ENCODE peak calls at places on chromosomes 6 and 20, in four cellular contexts. Z is HCT116, O is H1, Q is GM12878. A is an unnamed sample.

GRCh38 chr20:32858873-32859372 is at the start of gene EFCAB8:
- DNase-seq in Q (no peak), O (no peak), Z (no peak), A (no peak)

GRCh38 chr20:21355981-21356380 is 41.3 kb downstream of the NKX2-4 start:
- DNase-seq in Q (no peak), O (no peak), Z (no peak), A (no peak)

GRCh38 chr6:169950558-169950957 is 199.1 kb downstream of the ERMARD start:
- DNase-seq in O (no peak), Z (peak; percentile 32), Q (no peak), A (peak; percentile 74)

GRCh38 chr20:19885981-19886665 is 128.1 kb downstream of the RIN2 start:
- DNase-seq in Z (no peak), Q (no peak), O (no peak), A (no peak)

GRCh38 chr6:35487653-35488516 is 9.0 kb downstream of the TEAD3 start:
- DNase-seq in Z (no peak), Q (no peak), O (peak; percentile 53), A (peak; percentile 54)

GRCh38 chr20:4812641-4813075 is 90.9 kb downstream of the PRND start:
- DNase-seq in O (no peak), Q (no peak), Z (no peak), A (no peak)

GRCh38 chr6:136772685-136773472 is 19.4 kb downstream of the MAP3K5 start:
- DNase-seq in O (no peak), Q (peak; percentile 93), Z (no peak), A (no peak)

GRCh38 chr20:19890358-19891117 is 126.6 kb upstream of the NAA20 start:
- DNase-seq in Q (no peak), O (no peak), Z (no peak), A (no peak)

GRCh38 chr20:9256359-9256758 is 187.5 kb downstream of the PLCB4 start:
- DNase-seq in Z (no peak), O (no peak), Q (no peak), A (no peak)

GRCh38 chr6:108482559-108482958 is 78.2 kb upstream of the FOXO3 start:
- DNase-seq in Z (no peak), Q (no peak), O (no peak), A (no peak)

GRCh38 chr20:17730069-17730468 is 30.3 kb downstream of the BANF2 start:
- DNase-seq in O (no peak), Z (no peak), Q (no peak), A (no peak)

GRCh38 chr6:41846666-41847237 is 48.4 kb downstream of the USP49 start:
- DNase-seq in Q (peak; percentile 34), O (peak; percentile 77), Z (peak; percentile 68), A (peak; percentile 93)

GRCh38 chr20:45983279-45983743 is 11.3 kb upstream of the ZNF335 start:
- DNase-seq in O (no peak), Z (no peak), Q (no peak), A (no peak)

GRCh38 chr6:169669889-169670288 is 31.9 kb downstream of the WDR27 start:
- DNase-seq in Z (no peak), Q (no peak), O (no peak), A (no peak)

GRCh38 chr20:46286977-46287376 is 21.3 kb downstream of the CDH22 start:
- DNase-seq in Z (no peak), O (no peak), Q (no peak), A (no peak)

GRCh38 chr6:112253842-112254816 is at the start of gene LAMA4:
- DNase-seq in Q (no peak), O (peak; percentile 74), Z (no peak), A (peak; percentile 16)

GRCh38 chr6:53074347-53074746 is 9.1 kb downstream of the FBXO9 start:
- DNase-seq in Z (no peak), O (no peak), Q (no peak), A (no peak)

GRCh38 chr6:7673063-7673536 is 52.8 kb upstream of the BMP6 start:
- DNase-seq in Z (peak; percentile 50), O (peak; percentile 74), Q (no peak), A (no peak)

GRCh38 chr20:35539756-35540212 is 2.1 kb upstream of the ERGIC3 start:
- DNase-seq in Z (no peak), O (peak; percentile 72), Q (peak; percentile 70), A (no peak)

GRCh38 chr6:5851261-5851757 is 155.4 kb downstream of the NRN1 start:
- DNase-seq in Q (no peak), Z (no peak), O (peak; percentile 90), A (no peak)

DNA sequence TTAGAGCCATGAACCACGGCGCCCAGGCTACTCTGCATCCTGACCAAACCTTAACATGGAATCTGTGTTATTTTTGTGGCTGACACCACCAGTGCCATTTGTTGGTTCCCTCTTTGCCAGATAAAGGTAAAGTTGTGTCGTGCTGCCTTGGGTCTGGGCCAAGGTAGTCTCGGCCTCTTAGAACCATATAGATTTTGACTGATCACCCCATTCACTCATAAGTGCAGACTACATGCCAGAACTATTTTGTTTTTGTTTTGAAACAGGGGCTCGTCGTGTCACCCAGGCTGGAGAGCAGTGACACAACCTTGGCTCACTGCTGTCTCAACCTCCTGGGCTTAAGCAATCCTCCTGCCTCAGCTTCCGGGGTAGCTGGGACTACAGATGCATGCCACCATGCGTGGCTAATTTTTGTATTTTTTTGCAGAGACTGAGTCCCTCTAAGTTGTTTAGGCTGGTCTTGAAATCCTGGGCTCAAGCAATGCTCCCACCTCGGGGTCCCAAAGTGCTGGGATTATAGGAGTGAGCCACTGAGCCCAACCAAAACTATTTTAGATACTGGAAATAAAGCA is 19.2 kb upstream of the RIPOR3 start:
- DNase-seq in O (no peak), Q (no peak), Z (no peak), A (no peak)
- TF ChIP-seq JUND in O (no peak), Q (no peak), Z (no peak), A (no peak)

DNA sequence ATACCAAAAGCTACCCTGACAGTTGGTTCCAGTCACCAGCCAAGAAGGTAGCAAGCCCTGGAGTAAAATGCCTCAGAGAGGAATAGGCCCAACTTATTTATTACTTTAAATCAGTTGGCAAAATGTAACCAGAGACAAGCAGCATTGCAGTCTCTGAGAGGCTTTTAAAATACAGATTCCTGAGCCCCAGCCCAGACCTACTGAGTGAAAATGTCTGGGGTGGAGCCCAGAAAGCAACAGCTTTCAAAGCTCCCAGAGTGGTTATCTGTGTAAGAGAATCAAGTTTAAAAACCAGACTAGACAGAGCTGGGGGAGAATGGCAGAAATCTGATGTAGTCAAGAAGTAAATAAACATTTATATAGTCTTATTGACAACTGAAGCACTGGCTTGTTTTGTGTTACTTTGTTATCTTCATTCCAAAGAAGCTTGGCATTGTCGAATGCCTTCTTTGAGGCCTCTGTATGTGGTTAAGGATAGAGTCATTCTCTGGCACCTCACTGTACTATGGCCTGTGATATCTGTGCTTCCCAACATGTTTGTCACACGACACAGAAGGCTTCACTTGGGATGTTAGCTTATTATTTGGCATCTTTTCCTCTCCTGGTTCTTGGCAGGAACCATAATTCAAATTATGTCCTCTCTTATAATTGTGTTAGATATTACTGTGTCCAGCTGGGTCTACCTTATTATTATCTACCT is 313.5 kb downstream of the SLC35F1 start:
- DNase-seq in Q (no peak), Z (no peak), O (no peak), A (no peak)
- TF ChIP-seq JUND in Q (no peak), Z (no peak), O (no peak), A (no peak)

GRCh38 chr6:96345501-96345900 is 176.1 kb upstream of the UFL1 start:
- DNase-seq in Q (no peak), O (no peak), Z (no peak), A (no peak)
- TF ChIP-seq JUND in Q (no peak), O (no peak), Z (no peak), A (no peak)

DNA sequence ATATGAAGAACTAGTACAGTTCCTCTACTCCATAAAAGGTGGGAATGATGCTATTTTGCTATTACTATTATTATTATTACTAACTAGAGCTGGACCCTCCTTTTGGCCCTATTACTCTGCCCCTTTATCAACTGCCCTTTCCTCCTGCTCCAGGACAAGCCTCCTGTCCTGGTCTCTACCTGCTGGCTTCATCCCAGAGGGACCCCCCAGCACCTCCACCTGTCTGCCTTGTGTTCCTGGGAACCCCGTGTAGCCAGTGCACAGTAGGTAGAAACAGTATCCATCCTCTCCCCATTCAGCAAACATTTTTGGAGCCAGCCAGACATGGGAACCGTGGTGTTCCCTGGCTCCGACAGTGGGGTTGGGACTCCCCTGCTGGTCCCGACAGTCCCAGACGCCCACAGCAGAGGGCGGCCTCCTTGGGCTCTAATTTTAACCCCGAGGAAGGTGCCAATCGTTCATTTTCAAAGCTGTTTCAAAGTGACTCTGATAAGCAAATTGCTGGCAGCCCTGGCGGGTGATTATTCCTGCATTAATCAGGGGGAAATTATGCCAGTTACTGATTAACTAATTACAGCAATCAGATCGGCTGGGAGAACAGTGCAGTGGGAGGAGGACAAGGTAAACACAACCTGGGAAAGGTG is 44.2 kb upstream of the MDGA1 start:
- DNase-seq in O (peak; percentile 69), Z (no peak), Q (no peak), A (no peak)
- TF ChIP-seq JUND in O (no peak), Z (no peak), Q (no peak), A (no peak)

DNA sequence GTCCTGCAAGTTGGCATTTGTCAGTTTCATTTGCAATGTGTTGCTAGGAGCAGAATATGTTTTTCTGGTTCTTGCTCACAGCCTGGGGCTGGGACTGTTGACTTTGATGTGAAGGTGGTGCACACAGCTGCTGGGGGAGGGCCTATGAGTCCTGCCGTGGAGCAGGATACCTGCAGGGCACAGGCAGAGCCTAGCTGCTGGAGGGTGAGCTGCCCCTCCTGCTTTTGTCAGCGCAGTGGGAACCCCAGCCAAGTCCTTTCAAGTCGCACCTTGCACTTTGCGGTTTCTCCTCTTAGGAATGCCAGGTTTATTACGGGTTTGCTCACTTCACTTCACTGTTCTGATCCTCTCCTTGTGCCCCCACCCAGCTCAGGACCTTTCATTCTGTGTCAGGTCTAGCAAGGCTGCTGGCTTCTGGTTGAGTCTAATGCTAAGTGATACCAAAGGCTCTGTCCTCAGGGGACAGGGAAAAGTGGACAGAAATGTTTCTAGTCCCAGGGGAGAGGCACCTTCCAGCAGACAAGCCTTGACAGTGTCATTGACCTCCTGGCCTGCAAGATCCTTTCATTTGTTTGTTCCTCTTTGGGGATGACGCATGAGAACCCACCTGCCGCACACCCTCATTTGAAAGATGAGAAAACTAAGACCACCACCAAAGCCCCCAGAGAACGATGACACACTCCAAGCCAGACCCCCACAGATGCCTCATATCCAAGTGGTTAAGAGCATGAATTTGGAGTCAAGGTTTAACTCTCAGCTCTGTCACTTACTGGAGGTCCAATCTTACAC is 2.7 kb upstream of the SPO11 start:
- DNase-seq in Z (peak; percentile 33), O (peak; percentile 47), Q (no peak), A (peak; percentile 69)
- TF ChIP-seq JUND in Z (peak; percentile 29), O (no peak), Q (no peak), A (no peak)